ENCODE peak calls at places on chromosomes 13 and 19, in four cellular contexts. Z, U, I and R are unnamed samples.

GRCh38 chr13:76812971-76813691 is 73.1 kb downstream of the KCTD12 start:
- DNase-seq in Z (no peak), U (no peak), I (no peak), R (peak; percentile 94)

GRCh38 chr19:47190167-47190727 is 40.8 kb downstream of the BBC3 start:
- DNase-seq in Z (peak; percentile 37), U (peak; percentile 96), I (peak; percentile 46), R (peak; percentile 97)

GRCh38 chr19:16386619-16387240 is 62.1 kb downstream of the KLF2 start:
- DNase-seq in Z (peak; percentile 66), U (peak; percentile 32), I (peak; percentile 75), R (peak; percentile 72)

GRCh38 chr13:23899555-23899954 is 2.3 kb upstream of the C1QTNF9B start:
- DNase-seq in Z (no peak), U (peak; percentile 36), I (peak; percentile 36), R (peak; percentile 50)

GRCh38 chr13:73924607-73925006 is 209.6 kb downstream of the KLF12 start:
- DNase-seq in Z (no peak), U (no peak), I (no peak), R (no peak)

GRCh38 chr13:94662274-94662945 is 49.9 kb downstream of the SOX21 start:
- DNase-seq in Z (peak; percentile 45), U (no peak), I (peak; percentile 32), R (no peak)

GRCh38 chr19:58553799-58554493 is 959 bp downstream of the CHMP2A start:
- DNase-seq in Z (no peak), U (no peak), I (no peak), R (no peak)

GRCh38 chr13:19681517-19681916 is 48.1 kb downstream of the MPHOSPH8 start:
- DNase-seq in Z (no peak), U (no peak), I (no peak), R (peak; percentile 56)

GRCh38 chr19:19230999-19231398 is 19.2 kb downstream of the NCAN start:
- DNase-seq in Z (no peak), U (no peak), I (no peak), R (no peak)

GRCh38 chr13:81293594-81294164 is 952.8 kb upstream of the SPRY2 start:
- DNase-seq in Z (no peak), U (no peak), I (no peak), R (no peak)

GRCh38 chr19:38656171-38656981 is 8.9 kb downstream of the ACTN4 start:
- DNase-seq in Z (no peak), U (peak; percentile 95), I (no peak), R (no peak)

GRCh38 chr19:38202504-38202903 is 21.5 kb downstream of the DPF1 start:
- DNase-seq in Z (no peak), U (no peak), I (no peak), R (no peak)

GRCh38 chr13:27353166-27353583 is 71.2 kb upstream of the GTF3A start:
- DNase-seq in Z (no peak), U (peak; percentile 30), I (no peak), R (no peak)

GRCh38 chr19:6459356-6460098 is at the start of gene SLC25A23:
- DNase-seq in Z (peak; percentile 87), U (peak; percentile 46), I (peak; percentile 97), R (peak; percentile 75)

GRCh38 chr13:40233731-40234195 is 432.7 kb downstream of the FOXO1 start:
- DNase-seq in Z (no peak), U (no peak), I (no peak), R (no peak)

GRCh38 chr13:43368003-43368402 is 344.6 kb downstream of the DNAJC15 start:
- DNase-seq in Z (no peak), U (no peak), I (no peak), R (peak; percentile 37)

GRCh38 chr13:40662866-40663265 is 3.6 kb downstream of the FOXO1 start:
- DNase-seq in Z (no peak), U (no peak), I (no peak), R (peak; percentile 45)

GRCh38 chr19:5832527-5833216 is 6.8 kb downstream of the FUT6 start:
- DNase-seq in Z (no peak), U (no peak), I (peak; percentile 8), R (no peak)

GRCh38 chr19:8387688-8388611 is 2.2 kb upstream of the RAB11B start:
- DNase-seq in Z (no peak), U (peak; percentile 97), I (no peak), R (no peak)

GRCh38 chr19:6464070-6464873 is at the start of gene CRB3:
- DNase-seq in Z (no peak), U (peak; percentile 73), I (no peak), R (no peak)

GRCh38 chr13:114099191-114099590 is 33.2 kb downstream of the RASA3 start:
- DNase-seq in Z (peak; percentile 52), U (peak; percentile 13), I (peak; percentile 91), R (no peak)
- TF ChIP-seq POLR2AphosphoS5 in Z (no peak), U (no peak), I (no peak), R (no peak)

GRCh38 chr19:29943615-29944014 is 1.6 kb downstream of the URI1 start:
- DNase-seq in Z (no peak), U (no peak), I (no peak), R (no peak)

GRCh38 chr19:29944415-29945012 is 2.5 kb downstream of the URI1 start:
- DNase-seq in Z (no peak), U (no peak), I (no peak), R (no peak)

GRCh38 chr19:29940971-29941585 is 961 bp upstream of the URI1 start:
- DNase-seq in Z (no peak), U (no peak), I (no peak), R (no peak)

GRCh38 chr19:29941828-29942403 is at the start of gene URI1:
- DNase-seq in Z (peak; percentile 95), U (peak; percentile 67), I (peak; percentile 97), R (peak; percentile 80)

DNA sequence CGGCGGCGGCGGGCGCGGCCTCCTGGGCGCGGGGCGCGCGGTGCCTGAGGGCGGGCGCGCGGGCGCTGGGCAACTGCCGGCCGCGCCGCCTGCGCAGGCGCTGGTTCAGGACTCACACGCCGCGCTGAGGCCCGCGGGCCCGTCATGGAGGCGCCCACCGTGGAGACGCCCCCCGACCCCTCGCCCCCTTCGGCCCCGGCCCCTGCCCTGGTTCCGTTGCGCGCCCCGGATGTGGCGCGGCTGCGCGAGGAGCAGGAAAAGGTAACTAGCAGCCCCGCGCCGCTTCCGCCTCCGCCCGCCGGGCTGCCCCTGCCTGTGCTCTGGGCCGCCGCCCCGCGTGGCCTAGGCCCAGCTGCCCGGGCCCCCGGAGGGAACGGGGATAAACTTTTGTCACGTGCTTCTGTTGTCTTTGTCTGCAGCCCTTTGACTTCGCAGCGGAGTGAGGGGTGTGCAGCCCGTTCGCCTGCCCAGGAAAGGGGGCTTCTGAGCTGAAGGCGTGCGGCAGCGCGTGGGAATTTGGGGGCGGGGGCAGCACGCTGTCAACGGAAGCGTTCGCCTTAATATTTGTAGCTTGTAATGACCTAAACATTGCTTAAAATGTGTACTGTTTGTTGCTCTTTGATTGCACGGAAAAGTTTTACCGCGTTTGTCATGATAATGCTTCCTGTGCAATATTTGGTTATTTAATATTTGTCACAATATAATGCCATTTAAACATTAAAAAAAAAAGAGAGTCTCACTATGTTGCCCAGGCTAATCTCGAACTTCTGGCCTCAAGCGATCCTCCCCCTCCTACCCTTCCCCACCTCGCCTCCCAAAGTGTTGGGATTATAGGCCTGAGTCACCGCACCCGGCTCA is 594 bp downstream of the URI1 start:
- DNase-seq in Z (no peak), U (peak; percentile 43), I (peak; percentile 89), R (peak; percentile 28)
- TF ChIP-seq POLR2AphosphoS5 in Z (no peak), U (no peak), I (no peak), R (peak; percentile 30)

DNA sequence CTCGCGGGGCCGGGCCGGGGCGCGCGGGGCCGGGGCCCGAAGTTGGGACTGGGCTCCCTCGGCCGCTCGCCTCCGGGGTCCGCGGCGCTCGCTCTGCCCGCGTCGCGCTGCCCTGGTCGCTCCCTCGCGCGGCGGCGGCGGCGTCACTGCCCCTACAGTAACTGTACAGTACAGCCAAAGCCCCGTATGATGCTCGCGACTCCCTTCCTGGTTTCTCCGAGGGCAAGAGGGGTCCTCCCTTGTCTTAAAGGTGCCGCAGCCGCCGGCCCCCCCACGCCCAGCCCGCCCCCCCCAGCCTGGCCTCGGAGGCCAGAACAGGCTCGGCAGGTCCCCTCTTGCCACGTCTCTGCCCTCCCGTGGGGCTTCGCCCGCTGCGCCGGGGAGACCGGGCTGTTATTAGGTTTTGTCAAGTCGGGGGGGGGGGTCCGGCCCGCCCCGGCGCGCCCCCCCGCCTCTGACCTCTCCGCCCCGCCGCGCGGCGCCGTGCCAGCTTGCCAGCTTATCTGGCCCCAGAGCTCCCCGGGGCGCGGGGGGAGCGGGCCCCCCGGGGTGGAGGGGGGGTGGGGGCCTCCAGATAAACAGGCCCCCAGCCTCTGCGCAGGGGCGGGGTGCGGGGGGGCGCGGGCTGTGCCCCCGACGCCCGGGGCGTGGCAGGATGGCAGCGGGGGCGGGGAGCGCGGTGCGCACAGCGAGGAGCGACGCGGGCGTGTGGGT is at the start of gene ZBTB7A:
- DNase-seq in Z (peak; percentile 87), U (peak; percentile 60), I (peak; percentile 89), R (peak; percentile 63)
- TF ChIP-seq POLR2AphosphoS5 in Z (peak; percentile 59), U (peak; percentile 36), I (peak; percentile 47), R (peak; percentile 52)

DNA sequence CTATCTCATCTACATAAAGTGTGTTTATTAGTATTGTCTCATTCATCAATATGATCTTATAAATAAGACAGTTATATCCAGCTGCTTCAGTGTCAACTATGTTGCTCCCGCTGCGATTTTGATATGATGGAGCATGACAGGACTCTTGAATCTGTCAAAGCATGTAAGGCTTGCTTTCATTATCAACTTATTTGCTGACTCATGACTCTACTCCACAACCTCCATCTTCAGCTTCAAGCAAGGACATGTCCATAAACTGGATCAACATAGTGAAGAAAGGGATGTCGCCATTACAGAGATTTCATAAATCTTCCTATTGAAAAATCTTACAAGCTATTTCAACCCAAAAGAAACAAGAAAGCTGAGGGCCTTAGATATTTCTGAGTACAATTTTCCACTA is 2812.5 kb downstream of the PCDH9 start:
- DNase-seq in Z (no peak), U (no peak), I (no peak), R (no peak)
- TF ChIP-seq POLR2AphosphoS5 in Z (no peak), U (no peak), I (no peak), R (no peak)

GRCh38 chr19:55668603-55669348 is 6.2 kb upstream of the EPN1 start:
- DNase-seq in Z (no peak), U (no peak), I (no peak), R (no peak)

GRCh38 chr19:55669418-55670279 is 5.4 kb upstream of the EPN1 start:
- DNase-seq in Z (no peak), U (no peak), I (no peak), R (no peak)

GRCh38 chr19:55671054-55671378 is 4.0 kb upstream of the EPN1 start:
- DNase-seq in Z (no peak), U (no peak), I (no peak), R (no peak)

GRCh38 chr19:55672418-55672817 is 2.6 kb upstream of the EPN1 start:
- DNase-seq in Z (peak; percentile 52), U (no peak), I (no peak), R (no peak)

DNA sequence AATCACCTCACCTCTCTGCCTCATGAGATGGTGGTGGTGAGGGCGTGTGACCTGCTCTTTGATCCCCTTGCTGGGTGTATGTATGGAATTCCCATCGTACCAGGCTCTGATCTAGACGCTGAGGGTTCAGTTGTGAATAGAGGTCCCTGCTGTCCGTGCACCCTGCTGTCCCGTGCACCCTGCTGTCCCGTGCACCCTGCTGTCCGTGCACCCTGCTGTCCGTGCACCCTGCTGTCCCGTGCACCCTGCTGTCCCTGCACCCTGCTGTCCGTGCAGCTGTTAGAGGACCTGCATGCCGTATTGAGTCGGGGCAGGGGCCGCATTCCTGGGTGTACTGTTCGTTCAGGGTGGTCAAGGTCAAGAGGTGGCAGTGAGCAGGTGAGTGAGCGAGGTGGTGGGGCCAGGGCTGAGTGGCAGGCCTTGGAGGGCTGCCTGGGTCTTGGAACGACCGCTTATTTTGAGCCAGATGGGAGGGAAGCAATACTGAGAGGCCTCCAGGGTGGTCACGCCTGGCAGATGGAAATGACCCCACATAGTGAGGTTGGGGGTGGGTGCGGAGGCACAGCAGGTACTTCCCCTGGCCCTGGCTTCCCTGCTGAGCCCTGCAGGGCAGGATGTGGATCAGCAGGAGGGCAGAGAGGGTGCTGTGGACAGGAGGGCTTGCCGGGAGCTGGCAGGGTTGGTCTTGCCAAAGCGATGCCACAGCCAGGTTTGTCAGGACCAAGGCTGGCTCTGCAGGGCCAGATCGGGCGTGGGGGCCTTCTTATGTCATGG is 4.6 kb upstream of the EPN1 start:
- DNase-seq in Z (no peak), U (no peak), I (no peak), R (peak; percentile 33)
- TF ChIP-seq POLR2AphosphoS5 in Z (no peak), U (no peak), I (no peak), R (no peak)